ENCODE peak calls at places on chromosomes 7 and 10, in seven cellular contexts. V, X, R, Q, D, S and U are unnamed samples.

GRCh38 chr10:72094574-72094973 is 6.2 kb upstream of the SPOCK2 start:
- DNase-seq in V (no peak), X (no peak), R (no peak), Q (no peak), D (no peak), S (no peak), U (no peak)

GRCh38 chr10:131681122-131681521 is 219.7 kb upstream of the PPP2R2D start:
- DNase-seq in V (no peak), X (no peak), R (no peak), Q (peak; percentile 41), D (no peak), S (no peak), U (peak; percentile 67)

GRCh38 chr10:116270691-116271592 is 2.1 kb downstream of the GFRA1 start:
- DNase-seq in V (peak; percentile 22), X (no peak), R (no peak), Q (no peak), D (peak; percentile 44), S (no peak), U (no peak)

GRCh38 chr10:92363498-92363897 is 72.5 kb downstream of the MARCHF5 start:
- DNase-seq in V (no peak), X (no peak), R (no peak), Q (no peak), D (no peak), S (no peak), U (no peak)

GRCh38 chr7:121485457-121486243 is 89.5 kb upstream of the FAM3C start:
- DNase-seq in V (no peak), X (no peak), R (no peak), Q (no peak), D (no peak), S (no peak), U (no peak)

GRCh38 chr10:70465832-70466231 is 12.7 kb upstream of the PALD1 start:
- DNase-seq in V (no peak), X (no peak), R (no peak), Q (no peak), D (no peak), S (no peak), U (no peak)

GRCh38 chr10:96690755-96691730 is 29.3 kb downstream of the PIK3AP1 start:
- DNase-seq in V (no peak), X (no peak), R (no peak), Q (no peak), D (no peak), S (no peak), U (no peak)

GRCh38 chr7:88818552-88818951 is 23.0 kb upstream of the TEX47 start:
- DNase-seq in V (no peak), X (no peak), R (no peak), Q (no peak), D (no peak), S (no peak), U (no peak)

GRCh38 chr10:30151581-30152389 is 92.4 kb upstream of the JCAD start:
- DNase-seq in V (no peak), X (peak; percentile 29), R (peak; percentile 36), Q (no peak), D (no peak), S (peak; percentile 70), U (no peak)

GRCh38 chr7:128231677-128232076 is 9.4 kb upstream of the LEP start:
- DNase-seq in V (no peak), X (no peak), R (no peak), Q (no peak), D (no peak), S (no peak), U (no peak)
- TF ChIP-seq CTCF in V (no peak), X (no peak), R (no peak), Q (no peak), D (no peak), S (no peak), U (no peak)

GRCh38 chr10:99659031-99659867 is at the start of gene ENTPD7:
- DNase-seq in V (peak; percentile 96), X (peak; percentile 80), R (peak; percentile 95), Q (peak; percentile 98), D (peak; percentile 99), S (peak; percentile 99), U (peak; percentile 99)
- TF ChIP-seq CTCF in V (peak; percentile 62), X (peak; percentile 49), R (no peak), Q (peak; percentile 38), D (peak; percentile 16), S (no peak), U (peak; percentile 55)

DNA sequence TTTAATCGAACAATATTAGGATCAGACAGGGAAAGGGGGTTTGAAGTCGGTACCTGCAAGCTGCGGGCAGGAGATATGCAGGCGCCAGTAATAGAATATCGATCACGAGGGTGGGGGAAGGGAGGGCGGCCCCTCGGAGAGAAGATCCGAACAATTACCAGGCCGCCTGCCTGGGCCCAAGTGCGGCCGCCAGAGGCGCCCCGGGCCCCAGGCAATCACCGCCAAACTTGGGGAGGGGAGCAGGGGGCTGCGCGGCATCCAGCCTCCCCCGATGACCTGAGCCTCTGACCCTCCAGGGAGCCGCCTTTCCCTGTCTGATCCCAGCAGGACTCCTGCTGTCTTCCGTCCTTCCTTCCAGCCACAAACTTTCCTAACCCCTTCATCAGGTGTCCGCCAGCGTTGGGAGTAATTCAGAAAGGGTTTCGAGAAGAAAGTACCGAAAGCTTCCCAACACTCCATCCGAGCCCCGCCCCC is 1.1 kb downstream of the NKX1-2 start:
- DNase-seq in V (no peak), X (no peak), R (no peak), Q (no peak), D (no peak), S (no peak), U (no peak)
- TF ChIP-seq CTCF in V (no peak), X (no peak), R (no peak), Q (no peak), D (peak; percentile 11), S (no peak), U (no peak)

GRCh38 chr7:128007293-128007680 is 23.9 kb downstream of the LRRC4 start:
- DNase-seq in V (no peak), X (no peak), R (no peak), Q (no peak), D (no peak), S (no peak), U (no peak)

GRCh38 chr7:128011079-128011670 is 20.1 kb downstream of the LRRC4 start:
- DNase-seq in V (no peak), X (no peak), R (no peak), Q (no peak), D (no peak), S (no peak), U (no peak)

GRCh38 chr7:128008744-128009143 is 22.5 kb downstream of the LRRC4 start:
- DNase-seq in V (no peak), X (no peak), R (no peak), Q (no peak), D (no peak), S (no peak), U (no peak)

GRCh38 chr7:128008141-128008540 is 23.1 kb downstream of the LRRC4 start:
- DNase-seq in V (no peak), X (no peak), R (no peak), Q (no peak), D (no peak), S (no peak), U (no peak)

GRCh38 chr7:128010392-128011078 is 20.7 kb downstream of the LRRC4 start:
- DNase-seq in V (no peak), X (no peak), R (no peak), Q (no peak), D (no peak), S (no peak), U (no peak)
- TF ChIP-seq CTCF in V (peak; percentile 14), X (no peak), R (peak; percentile 16), Q (no peak), D (peak; percentile 12), S (no peak), U (no peak)

GRCh38 chr7:111640416-111640815 is 78.1 kb upstream of the IMMP2L start:
- DNase-seq in V (no peak), X (no peak), R (no peak), Q (no peak), D (no peak), S (no peak), U (no peak)
- TF ChIP-seq CTCF in V (no peak), X (no peak), R (no peak), Q (no peak), D (no peak), S (no peak), U (no peak)

DNA sequence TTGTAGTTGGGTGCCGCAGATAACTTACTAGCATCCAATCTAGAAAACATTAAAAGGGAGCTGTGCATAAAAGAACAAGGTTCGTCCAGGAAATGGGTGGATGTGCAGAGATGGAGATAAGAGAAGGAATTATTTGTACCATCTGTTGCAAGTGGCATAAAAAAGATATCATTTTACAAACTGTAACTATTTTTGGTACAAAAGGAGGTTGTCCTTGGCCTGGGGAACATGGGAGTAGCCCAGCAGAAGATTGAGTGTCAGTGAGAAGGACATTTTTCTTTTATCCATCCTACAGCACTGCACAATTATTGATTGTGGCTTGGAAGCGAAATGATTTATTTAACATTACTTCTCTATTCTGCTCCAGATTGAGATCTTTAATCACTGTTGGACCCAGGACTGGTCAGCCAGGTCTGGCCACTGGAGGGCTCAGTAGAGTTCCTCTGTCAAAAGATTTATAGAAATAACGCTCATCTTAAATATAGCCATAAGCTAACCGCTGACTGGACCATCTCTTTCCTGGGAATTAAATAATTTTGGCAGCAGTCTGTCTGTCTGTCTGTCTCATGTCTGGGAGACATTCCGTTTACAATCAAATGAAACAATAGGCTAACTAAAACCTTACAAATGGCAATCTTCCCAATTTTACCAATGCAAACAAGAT is 254.1 kb downstream of the KIAA1217 start:
- DNase-seq in V (no peak), X (no peak), R (no peak), Q (no peak), D (no peak), S (no peak), U (no peak)
- TF ChIP-seq CTCF in V (peak; percentile 39), X (no peak), R (peak; percentile 55), Q (no peak), D (peak; percentile 20), S (no peak), U (no peak)